ENCODE peak calls at places on chromosome 15, in nine cellular contexts. G is adrenal gland, M is heart left ventricle, I is tibial nerve, S is stomach, O is K562, D is ovary, B is body of pancreas, P is esophagus muscularis mucosa. N is an unnamed sample. For H3K9me3, the result is how much of the 10 kb centered on the place peaks cover.

GRCh38 chr15:44286814-44287555 is 1.5 kb upstream of the GOLM2 start:
- DNase-seq in S (no peak), M (no peak), D (no peak), O (peak), G (no peak), B (no peak), I (no peak), P (no peak), N (no peak)

GRCh38 chr15:51103330-51103729 is 8.6 kb upstream of the TNFAIP8L3 start:
- DNase-seq in P (no peak), M (no peak), G (no peak), I (no peak), O (no peak), S (no peak), D (no peak), B (no peak), N (no peak)

GRCh38 chr15:68310811-68311463 is 33.4 kb downstream of the FEM1B start:
- DNase-seq in B (no peak), D (peak), S (peak), P (peak), M (no peak), G (peak), I (no peak), O (no peak), N (no peak)

GRCh38 chr15:62966294-62966693 is 76.3 kb upstream of the TPM1 start:
- DNase-seq in M (no peak), G (no peak), O (no peak), S (no peak), P (no peak), B (no peak), D (no peak), I (no peak), N (no peak)

GRCh38 chr15:82146990-82147461 is 101.2 kb upstream of the MEX3B start:
- DNase-seq in M (no peak), P (no peak), I (no peak), D (no peak), O (peak), B (peak), G (no peak), S (no peak), N (no peak)

GRCh38 chr15:71262599-71262998 is 147.3 kb downstream of the THSD4 start:
- DNase-seq in D (no peak), I (no peak), G (no peak), B (no peak), O (no peak), M (no peak), S (no peak), P (no peak), N (no peak)

GRCh38 chr15:29773816-29774215 is 48.5 kb downstream of the TJP1 start:
- DNase-seq in S (no peak), I (no peak), O (no peak), D (no peak), P (no peak), G (no peak), M (no peak), B (no peak), N (no peak)

GRCh38 chr15:84992157-84992940 is 10.7 kb downstream of the PDE8A start:
- DNase-seq in D (no peak), B (no peak), P (no peak), O (no peak), I (no peak), M (no peak), S (peak), G (no peak), N (no peak)

GRCh38 chr15:87660494-87661129 is 595.9 kb downstream of the NTRK3 start:
- DNase-seq in D (no peak), I (no peak), P (no peak), B (no peak), O (no peak), S (no peak), G (no peak), M (no peak), N (no peak)

GRCh38 chr15:78061963-78062427 is 15.5 kb downstream of the TBC1D2B start:
- DNase-seq in B (peak), D (no peak), I (no peak), P (no peak), S (no peak), M (no peak), O (no peak), G (no peak), N (no peak)

GRCh38 chr15:31391687-31392671 is 65.3 kb downstream of the KLF13 start:
- DNase-seq in P (peak), S (peak), G (peak), M (peak), O (peak), D (peak), I (peak), B (peak), N (peak)

DNA sequence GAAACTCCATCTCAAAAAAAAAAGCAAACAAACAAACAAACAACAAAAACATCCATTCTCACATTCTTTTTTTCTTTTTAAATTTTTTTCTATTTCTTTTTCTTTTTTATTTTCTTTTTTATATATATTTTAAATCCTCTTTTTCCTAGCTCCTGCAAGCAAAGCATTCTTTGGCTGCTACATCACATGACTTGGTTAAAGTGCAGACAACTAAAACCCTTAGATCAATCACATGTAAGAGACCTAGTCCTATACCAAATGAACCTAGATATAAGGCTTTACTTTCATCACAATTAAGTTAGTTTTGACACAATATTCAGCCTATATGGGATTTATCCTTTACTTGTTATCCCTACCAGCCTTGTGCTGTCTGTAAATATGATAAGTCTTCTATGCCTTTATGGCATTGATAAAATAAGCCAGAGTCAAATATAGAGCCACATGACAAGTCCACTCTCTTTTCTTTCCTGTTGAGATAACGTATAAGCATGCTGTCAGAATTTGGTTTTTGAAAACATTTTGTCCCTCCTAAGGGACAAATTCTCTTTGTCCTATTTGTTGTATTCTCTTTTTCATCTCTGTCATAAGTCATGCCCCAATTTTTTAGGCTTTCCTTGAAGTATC is 11.3 kb downstream of the UBR1 start:
- DNase-seq in I (no peak), O (no peak), D (no peak), M (no peak), P (no peak), B (no peak), S (no peak), G (no peak), N (no peak)
- TF ChIP-seq POLR2A in I (no peak), O (no peak), D (no peak), M (no peak), P (no peak), B (no peak), S (no peak), G (no peak), N (no peak)

DNA sequence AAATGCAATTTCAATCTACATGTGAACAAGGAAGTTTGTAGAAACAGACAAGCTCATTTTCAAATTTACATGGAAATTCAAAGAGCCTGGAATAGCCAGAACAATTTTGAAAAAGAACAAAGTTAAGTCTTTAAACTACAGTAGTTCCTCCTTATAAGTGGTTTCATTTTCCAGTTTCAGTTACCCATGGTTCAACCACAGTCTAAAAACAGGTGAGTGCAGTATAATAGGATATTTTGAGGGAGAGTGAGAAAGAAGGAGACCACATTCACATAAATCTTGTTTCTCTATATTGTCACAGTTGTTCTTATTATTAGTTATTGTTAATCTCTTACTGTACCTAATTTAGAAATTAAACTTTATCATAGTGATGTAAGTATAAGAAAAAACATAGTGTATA is 45.8 kb upstream of the FOXB1 start:
- DNase-seq in O (no peak), I (no peak), P (no peak), S (no peak), G (no peak), M (no peak), D (no peak), B (no peak), N (no peak)
- H3K9me3 ChIP-seq in O (under half), I (half or more), P (under half), S (under half), G (under half), M (under half), D (under half), B (under half), N (under half)

GRCh38 chr15:88913017-88913849 is at the start of gene MFGE8:
- DNase-seq in B (peak), M (peak), P (peak), G (peak), I (peak), O (peak), D (peak), S (peak), N (no peak)
- TF ChIP-seq POLR2A in B (peak), M (peak), P (peak), G (peak), I (peak), O (peak), D (peak), S (no peak), N (no peak)

GRCh38 chr15:25245801-25246622 is 192.8 kb downstream of the UBE3A start:
- DNase-seq in O (no peak), D (no peak), P (peak), G (no peak), B (peak), S (no peak), M (peak), I (no peak), N (no peak)

GRCh38 chr15:25243800-25244097 is 195.1 kb downstream of the UBE3A start:
- DNase-seq in G (no peak), S (no peak), P (no peak), O (no peak), I (no peak), D (peak), M (peak), B (peak), N (no peak)

GRCh38 chr15:25246641-25247417 is 192.0 kb downstream of the UBE3A start:
- DNase-seq in P (peak), G (peak), D (peak), M (peak), B (peak), O (no peak), I (no peak), S (peak), N (no peak)

GRCh38 chr15:25242957-25243799 is 195.6 kb downstream of the UBE3A start:
- DNase-seq in I (peak), O (no peak), G (peak), D (no peak), M (peak), P (no peak), B (peak), S (peak), N (no peak)

GRCh38 chr15:25244731-25245585 is 193.9 kb downstream of the UBE3A start:
- DNase-seq in B (peak), P (no peak), I (no peak), S (peak), G (peak), O (no peak), M (peak), D (peak), N (no peak)
- H3K9me3 ChIP-seq in B (under half), P (half or more), I (half or more), S (under half), G (under half), O (under half), M (under half), D (under half), N (under half)

GRCh38 chr15:38622317-38622716 is 57.7 kb upstream of the RASGRP1 start:
- DNase-seq in I (no peak), P (no peak), B (no peak), G (no peak), O (no peak), D (no peak), S (no peak), M (no peak), N (no peak)
- TF ChIP-seq POLR2A in I (no peak), P (no peak), B (no peak), G (no peak), O (no peak), D (no peak), S (no peak), M (no peak), N (no peak)

DNA sequence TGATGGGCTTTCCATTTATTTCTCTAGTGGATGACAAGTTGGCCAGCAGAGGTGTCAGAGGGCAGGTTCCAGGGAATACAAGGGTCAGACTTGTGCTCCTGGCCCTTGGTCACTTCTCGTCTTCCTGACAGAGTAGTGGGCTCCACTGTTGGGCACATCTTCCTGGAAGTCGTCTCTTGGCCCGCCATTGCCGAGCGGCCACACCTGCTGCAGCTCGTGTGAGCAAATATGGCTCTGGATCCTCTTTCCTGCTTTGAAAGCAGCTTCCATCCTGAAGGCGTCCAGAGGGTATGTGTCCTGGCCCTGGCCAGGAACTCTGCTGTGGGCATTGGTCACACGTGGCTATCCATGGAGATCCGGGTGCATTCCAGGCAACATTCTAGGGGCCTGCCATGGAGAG is 100.2 kb downstream of the SNRPN start:
- DNase-seq in P (no peak), O (no peak), I (no peak), D (no peak), S (no peak), M (no peak), G (no peak), B (no peak), N (no peak)
- H3K9me3 ChIP-seq in P (half or more), O (under half), I (half or more), D (half or more), S (half or more), M (under half), G (under half), B (under half), N (under half)

DNA sequence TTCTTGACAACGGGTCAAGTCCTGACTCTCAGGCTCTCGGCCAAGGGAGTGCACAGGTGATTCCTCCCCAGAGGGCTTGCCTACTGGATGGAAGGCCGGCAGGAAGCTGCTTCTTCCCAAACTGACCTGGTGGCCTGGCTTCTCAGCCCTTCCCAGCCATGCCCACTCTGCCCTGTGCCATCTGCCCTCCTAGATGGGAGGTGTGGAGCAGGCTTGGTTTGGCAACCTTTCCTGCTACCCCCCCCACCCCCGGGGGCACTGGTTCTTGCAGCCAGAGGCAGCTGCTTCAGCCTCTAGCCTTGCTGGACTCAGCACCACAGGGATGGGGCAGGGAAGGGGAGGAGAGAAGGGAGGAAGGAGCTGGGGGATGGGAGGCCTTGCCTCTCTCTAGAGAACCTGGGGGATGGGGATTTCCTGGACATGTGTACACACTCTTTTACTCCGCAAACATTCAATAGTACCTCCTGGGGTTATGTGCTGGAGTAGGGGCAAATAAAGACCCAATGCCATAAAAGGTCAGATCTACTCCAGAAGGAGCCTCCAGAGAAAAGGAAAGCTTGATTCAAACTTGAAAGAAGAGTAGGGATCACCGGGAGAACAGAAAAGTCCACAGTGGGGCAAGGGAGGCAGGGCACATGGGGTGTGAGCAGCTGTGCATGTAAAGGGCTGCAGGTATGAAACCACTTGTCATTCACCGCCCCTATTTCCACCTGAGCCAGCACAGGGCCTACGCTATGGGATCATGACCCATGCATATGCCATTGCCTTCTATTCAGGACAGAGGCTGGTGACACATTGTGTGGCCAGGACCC is 4.2 kb upstream of the DAPK2 start:
- DNase-seq in I (no peak), P (no peak), S (no peak), M (no peak), B (no peak), G (no peak), D (no peak), O (no peak), N (no peak)
- TF ChIP-seq POLR2A in I (no peak), P (no peak), S (no peak), M (no peak), B (no peak), G (no peak), D (no peak), O (no peak), N (no peak)

GRCh38 chr15:76327191-76328105 is 9.1 kb upstream of the ISL2 start:
- DNase-seq in O (no peak), B (no peak), S (no peak), I (no peak), M (peak), G (peak), P (no peak), D (no peak), N (no peak)
- H3K9me3 ChIP-seq in O (under half), B (under half), S (under half), I (under half), M (under half), G (under half), P (under half), D (under half), N (under half)